ENCODE peak calls at places on chromosome 6, in six cellular contexts. One of them, this sample, is unnamed.

GRCh38 chr6:30325150-30325872 is 1.4 kb upstream of the TRIM39 start:
- DNase-seq in heart left ventricle: peak
- DNase-seq in endothelial cell: no peak
- DNase-seq in dorsolateral prefrontal cortex: peak
- DNase-seq in MV-4-11: peak
- DNase-seq in HTR-8/SVneo: peak
- DNase-seq in this sample: no peak

GRCh38 chr6:21414065-21414464 is 179.5 kb upstream of the SOX4 start:
- DNase-seq in MV-4-11: no peak
- DNase-seq in dorsolateral prefrontal cortex: no peak
- DNase-seq in heart left ventricle: no peak
- DNase-seq in HTR-8/SVneo: no peak
- DNase-seq in endothelial cell: no peak
- DNase-seq in this sample: no peak

GRCh38 chr6:161169690-161170089 is 104.2 kb downstream of the AGPAT4 start:
- DNase-seq in dorsolateral prefrontal cortex: no peak
- DNase-seq in heart left ventricle: no peak
- DNase-seq in HTR-8/SVneo: no peak
- DNase-seq in endothelial cell: no peak
- DNase-seq in MV-4-11: peak
- DNase-seq in this sample: no peak

GRCh38 chr6:48048460-48049146 is 62.4 kb downstream of the PTCHD4 start:
- DNase-seq in endothelial cell: no peak
- DNase-seq in dorsolateral prefrontal cortex: no peak
- DNase-seq in HTR-8/SVneo: no peak
- DNase-seq in MV-4-11: peak
- DNase-seq in heart left ventricle: no peak
- DNase-seq in this sample: no peak

GRCh38 chr6:170284866-170285469 is 5.9 kb downstream of the DLL1 start:
- DNase-seq in HTR-8/SVneo: no peak
- DNase-seq in MV-4-11: no peak
- DNase-seq in dorsolateral prefrontal cortex: no peak
- DNase-seq in heart left ventricle: no peak
- DNase-seq in endothelial cell: no peak
- DNase-seq in this sample: no peak

GRCh38 chr6:41587223-41587879 is 41.2 kb downstream of the FOXP4 start:
- DNase-seq in endothelial cell: no peak
- DNase-seq in MV-4-11: no peak
- DNase-seq in heart left ventricle: no peak
- DNase-seq in dorsolateral prefrontal cortex: no peak
- DNase-seq in HTR-8/SVneo: no peak
- DNase-seq in this sample: no peak

GRCh38 chr6:156418253-156418652 is 358.9 kb upstream of the ARID1B start:
- DNase-seq in endothelial cell: no peak
- DNase-seq in heart left ventricle: no peak
- DNase-seq in MV-4-11: no peak
- DNase-seq in HTR-8/SVneo: no peak
- DNase-seq in dorsolateral prefrontal cortex: no peak
- DNase-seq in this sample: no peak

GRCh38 chr6:74892091-74892490 is 313.8 kb downstream of the COL12A1 start:
- DNase-seq in endothelial cell: no peak
- DNase-seq in HTR-8/SVneo: no peak
- DNase-seq in dorsolateral prefrontal cortex: no peak
- DNase-seq in heart left ventricle: no peak
- DNase-seq in MV-4-11: no peak
- DNase-seq in this sample: no peak

GRCh38 chr6:31490115-31490873 is 7.7 kb upstream of the MICB start:
- DNase-seq in heart left ventricle: no peak
- DNase-seq in MV-4-11: no peak
- DNase-seq in endothelial cell: no peak
- DNase-seq in dorsolateral prefrontal cortex: no peak
- DNase-seq in HTR-8/SVneo: no peak
- DNase-seq in this sample: no peak